ENCODE peak calls at places on chromosomes 1 and 21, in five cellular contexts. One of them, this sample, is unnamed.

GRCh38 chr1:167056529-167057296 is 33.5 kb downstream of the GPA33 start:
- DNase-seq in tibial nerve: no peak
- DNase-seq in brain microvascular endothelial cell: no peak
- DNase-seq in breast epithelium: no peak
- DNase-seq in hepatocyte: no peak
- DNase-seq in this sample: no peak

GRCh38 chr1:30842698-30843354 is 65.7 kb downstream of the SDC3 start:
- DNase-seq in tibial nerve: no peak
- DNase-seq in breast epithelium: no peak
- DNase-seq in brain microvascular endothelial cell: no peak
- DNase-seq in hepatocyte: no peak
- DNase-seq in this sample: no peak

GRCh38 chr1:224380003-224380402 is 23.3 kb downstream of the CNIH4 start:
- DNase-seq in breast epithelium: no peak
- DNase-seq in hepatocyte: no peak
- DNase-seq in tibial nerve: no peak
- DNase-seq in brain microvascular endothelial cell: no peak
- DNase-seq in this sample: no peak

GRCh38 chr1:228270032-228270431 is 62.2 kb downstream of the OBSCN start:
- DNase-seq in tibial nerve: no peak
- DNase-seq in breast epithelium: no peak
- DNase-seq in hepatocyte: no peak
- DNase-seq in brain microvascular endothelial cell: peak
- DNase-seq in this sample: no peak

GRCh38 chr21:39082656-39083376 is 100.4 kb downstream of the PSMG1 start:
- DNase-seq in tibial nerve: no peak
- DNase-seq in hepatocyte: no peak
- DNase-seq in brain microvascular endothelial cell: no peak
- DNase-seq in breast epithelium: peak
- DNase-seq in this sample: no peak

GRCh38 chr1:150065184-150065871 is 2.2 kb upstream of the VPS45 start:
- DNase-seq in hepatocyte: no peak
- DNase-seq in brain microvascular endothelial cell: no peak
- DNase-seq in tibial nerve: no peak
- DNase-seq in breast epithelium: no peak
- DNase-seq in this sample: no peak

GRCh38 chr1:78142731-78143130 is 97.0 kb downstream of the GIPC2 start:
- DNase-seq in hepatocyte: no peak
- DNase-seq in tibial nerve: no peak
- DNase-seq in breast epithelium: no peak
- DNase-seq in brain microvascular endothelial cell: no peak
- DNase-seq in this sample: no peak

GRCh38 chr1:8261398-8261762 is 56.5 kb upstream of the SLC45A1 start:
- DNase-seq in tibial nerve: no peak
- DNase-seq in brain microvascular endothelial cell: no peak
- DNase-seq in breast epithelium: no peak
- DNase-seq in hepatocyte: no peak
- DNase-seq in this sample: no peak

GRCh38 chr1:218664385-218665170 is 319.4 kb downstream of the TGFB2 start:
- DNase-seq in breast epithelium: no peak
- DNase-seq in tibial nerve: no peak
- DNase-seq in brain microvascular endothelial cell: no peak
- DNase-seq in hepatocyte: peak
- DNase-seq in this sample: no peak

GRCh38 chr21:37208056-37208705 is 59.0 kb downstream of the VPS26C start:
- DNase-seq in hepatocyte: no peak
- DNase-seq in tibial nerve: peak
- DNase-seq in breast epithelium: peak
- DNase-seq in brain microvascular endothelial cell: no peak
- DNase-seq in this sample: peak

GRCh38 chr1:89887270-89887669 is 66.4 kb downstream of the LRRC8D start:
- DNase-seq in hepatocyte: peak
- DNase-seq in tibial nerve: no peak
- DNase-seq in brain microvascular endothelial cell: no peak
- DNase-seq in breast epithelium: no peak
- DNase-seq in this sample: no peak

GRCh38 chr1:227753999-227754764 is 18.9 kb downstream of the SNAP47 start:
- DNase-seq in brain microvascular endothelial cell: no peak
- DNase-seq in breast epithelium: no peak
- DNase-seq in hepatocyte: no peak
- DNase-seq in tibial nerve: no peak
- DNase-seq in this sample: peak

GRCh38 chr1:212745303-212745702 is 45.7 kb upstream of the BATF3 start:
- DNase-seq in breast epithelium: no peak
- DNase-seq in brain microvascular endothelial cell: no peak
- DNase-seq in hepatocyte: no peak
- DNase-seq in tibial nerve: no peak
- DNase-seq in this sample: no peak

GRCh38 chr21:38679531-38679930 is 126.2 kb upstream of the ETS2 start:
- DNase-seq in brain microvascular endothelial cell: peak
- DNase-seq in hepatocyte: no peak
- DNase-seq in tibial nerve: no peak
- DNase-seq in breast epithelium: no peak
- DNase-seq in this sample: no peak

GRCh38 chr1:9251501-9251900 is 16.9 kb downstream of the H6PD start:
- DNase-seq in tibial nerve: no peak
- DNase-seq in hepatocyte: no peak
- DNase-seq in breast epithelium: no peak
- DNase-seq in brain microvascular endothelial cell: no peak
- DNase-seq in this sample: no peak

GRCh38 chr1:230682274-230682673 is 31.6 kb downstream of the AGT start:
- DNase-seq in brain microvascular endothelial cell: no peak
- DNase-seq in hepatocyte: no peak
- DNase-seq in breast epithelium: no peak
- DNase-seq in tibial nerve: no peak
- DNase-seq in this sample: no peak

GRCh38 chr1:244497805-244498204 is 36.7 kb downstream of the CATSPERE start:
- DNase-seq in hepatocyte: no peak
- DNase-seq in tibial nerve: no peak
- DNase-seq in brain microvascular endothelial cell: no peak
- DNase-seq in breast epithelium: no peak
- DNase-seq in this sample: no peak

GRCh38 chr1:90835661-90836344 is 118.7 kb upstream of the BARHL2 start:
- DNase-seq in hepatocyte: no peak
- DNase-seq in tibial nerve: no peak
- DNase-seq in breast epithelium: no peak
- DNase-seq in brain microvascular endothelial cell: no peak
- DNase-seq in this sample: no peak

GRCh38 chr1:54052470-54052933 is 502 bp downstream of the TMEM59 start:
- DNase-seq in hepatocyte: peak
- DNase-seq in tibial nerve: no peak
- DNase-seq in brain microvascular endothelial cell: peak
- DNase-seq in breast epithelium: peak
- DNase-seq in this sample: no peak

GRCh38 chr1:153852170-153852569 is 70.6 kb downstream of the GATAD2B start:
- DNase-seq in hepatocyte: no peak
- DNase-seq in brain microvascular endothelial cell: no peak
- DNase-seq in tibial nerve: no peak
- DNase-seq in breast epithelium: no peak
- DNase-seq in this sample: no peak

GRCh38 chr1:153849487-153850185 is 73.1 kb downstream of the GATAD2B start:
- DNase-seq in hepatocyte: no peak
- DNase-seq in tibial nerve: no peak
- DNase-seq in brain microvascular endothelial cell: no peak
- DNase-seq in breast epithelium: no peak
- DNase-seq in this sample: no peak

GRCh38 chr1:153845158-153845557 is 70.0 kb downstream of the SLC27A3 start:
- DNase-seq in tibial nerve: no peak
- DNase-seq in hepatocyte: no peak
- DNase-seq in breast epithelium: no peak
- DNase-seq in brain microvascular endothelial cell: no peak
- DNase-seq in this sample: no peak

GRCh38 chr1:153848805-153849204 is 73.6 kb downstream of the SLC27A3 start:
- DNase-seq in brain microvascular endothelial cell: no peak
- DNase-seq in tibial nerve: no peak
- DNase-seq in hepatocyte: no peak
- DNase-seq in breast epithelium: no peak
- DNase-seq in this sample: peak
- H3K27ac ChIP-seq in brain microvascular endothelial cell: no peak
- H3K27ac ChIP-seq in tibial nerve: no peak
- H3K27ac ChIP-seq in hepatocyte: no peak
- H3K27ac ChIP-seq in breast epithelium: no peak
- H3K27ac ChIP-seq in this sample: no peak

GRCh38 chr1:234977891-234978396 is 150.7 kb downstream of the TOMM20 start:
- DNase-seq in tibial nerve: no peak
- DNase-seq in brain microvascular endothelial cell: no peak
- DNase-seq in hepatocyte: no peak
- DNase-seq in breast epithelium: no peak
- DNase-seq in this sample: no peak
- H3K27ac ChIP-seq in tibial nerve: peak
- H3K27ac ChIP-seq in brain microvascular endothelial cell: peak
- H3K27ac ChIP-seq in hepatocyte: peak
- H3K27ac ChIP-seq in breast epithelium: peak
- H3K27ac ChIP-seq in this sample: peak

DNA sequence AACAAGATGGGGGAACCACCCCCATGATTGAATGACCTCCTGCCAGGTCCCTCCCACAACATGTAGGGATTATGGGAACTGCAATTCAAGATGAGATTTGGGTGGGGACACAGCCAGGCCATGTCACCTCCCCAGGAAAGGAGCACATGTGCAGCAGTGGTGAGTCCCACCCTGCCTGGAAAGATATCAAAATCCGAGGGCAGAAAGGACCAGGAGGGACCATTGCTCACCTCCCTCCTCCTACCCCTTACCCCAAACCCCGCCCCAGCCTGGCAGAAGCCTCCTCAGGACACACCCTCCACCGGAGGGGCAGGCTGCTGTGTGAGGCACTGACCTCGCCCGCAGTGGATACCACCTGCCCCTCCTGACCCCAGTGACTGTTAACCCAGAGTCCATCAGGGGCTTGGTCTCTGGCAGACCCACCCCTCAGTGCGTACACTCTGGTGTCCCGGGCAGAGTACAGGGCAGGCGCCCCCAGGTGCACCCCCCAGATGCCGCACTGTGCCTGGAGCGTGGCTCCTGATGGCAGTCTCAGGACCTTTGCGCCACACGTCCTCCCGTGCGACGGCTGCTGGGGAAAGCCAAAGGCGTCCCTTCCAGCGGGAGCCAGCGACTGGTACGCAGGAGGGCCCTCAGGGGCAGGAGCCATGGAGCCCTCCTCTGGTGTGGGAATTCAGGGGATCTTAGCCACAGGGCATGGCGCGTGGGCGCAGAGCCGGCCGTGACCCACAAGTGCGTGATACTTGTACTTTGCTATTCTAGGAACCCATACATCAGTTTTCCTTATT is 20.9 kb downstream of the PDXK start:
- DNase-seq in brain microvascular endothelial cell: no peak
- DNase-seq in hepatocyte: no peak
- DNase-seq in tibial nerve: no peak
- DNase-seq in breast epithelium: no peak
- DNase-seq in this sample: no peak
- H3K27ac ChIP-seq in brain microvascular endothelial cell: no peak
- H3K27ac ChIP-seq in hepatocyte: peak
- H3K27ac ChIP-seq in tibial nerve: peak
- H3K27ac ChIP-seq in breast epithelium: peak
- H3K27ac ChIP-seq in this sample: peak

GRCh38 chr21:45433301-45433700 is 28.3 kb downstream of the COL18A1 start:
- DNase-seq in tibial nerve: no peak
- DNase-seq in brain microvascular endothelial cell: no peak
- DNase-seq in breast epithelium: no peak
- DNase-seq in hepatocyte: no peak
- DNase-seq in this sample: no peak
- H3K27ac ChIP-seq in tibial nerve: peak
- H3K27ac ChIP-seq in brain microvascular endothelial cell: peak
- H3K27ac ChIP-seq in breast epithelium: peak
- H3K27ac ChIP-seq in hepatocyte: peak
- H3K27ac ChIP-seq in this sample: peak

This sample was measured in caudate nucleus.